ENCODE peak calls at places on chromosome 12, in nine cellular contexts. X is aorta, A is esophagus muscularis mucosa, J is neural progenitor cell, I is ovary, M is SJSA1, K is left ventricle myocardium inferior, U is A549, H is ascending aorta. R is an unnamed sample.

GRCh38 chr12:19506497-19506896 is 67.2 kb downstream of the AEBP2 start:
- DNase-seq in X (no peak), A (no peak), J (no peak), I (no peak), M (no peak), K (no peak), U (no peak), H (no peak), R (no peak)

GRCh38 chr12:66861157-66861750 is 182.4 kb upstream of the GRIP1 start:
- DNase-seq in X (peak; percentile 55), A (no peak), J (peak; percentile 60), I (peak; percentile 38), M (peak; percentile 19), K (peak; percentile 33), U (peak; percentile 18), H (no peak), R (peak; percentile 16)

GRCh38 chr12:48956279-48957140 is 777 bp downstream of the ARF3 start:
- DNase-seq in X (peak; percentile 91), A (peak; percentile 97), J (peak; percentile 95), I (peak; percentile 78), M (peak; percentile 92), K (peak; percentile 85), U (peak; percentile 94), H (peak; percentile 62), R (peak; percentile 83)

GRCh38 chr12:85820117-85820516 is 16.1 kb downstream of the RASSF9 start:
- DNase-seq in X (no peak), A (no peak), J (no peak), I (no peak), M (no peak), K (no peak), U (no peak), H (no peak), R (no peak)

GRCh38 chr12:78028426-78028825 is 197.7 kb downstream of the NAV3 start:
- DNase-seq in X (no peak), A (no peak), J (no peak), I (no peak), M (no peak), K (no peak), U (no peak), H (no peak), R (no peak)

GRCh38 chr12:125186471-125187147 is 121.4 kb downstream of the AACS start:
- DNase-seq in X (no peak), A (no peak), J (peak; percentile 58), I (no peak), M (no peak), K (no peak), U (no peak), H (no peak), R (no peak)

GRCh38 chr12:16726879-16727278 is 120.9 kb upstream of the LMO3 start:
- DNase-seq in X (no peak), A (no peak), J (no peak), I (no peak), M (no peak), K (no peak), U (no peak), H (no peak), R (no peak)

GRCh38 chr12:56237552-56237951 is 7.7 kb downstream of the SLC39A5 start:
- DNase-seq in X (no peak), A (no peak), J (no peak), I (no peak), M (no peak), K (no peak), U (no peak), H (no peak), R (no peak)

GRCh38 chr12:38374751-38375150 is 58.2 kb downstream of the ALG10B start:
- DNase-seq in X (no peak), A (no peak), J (no peak), I (no peak), M (no peak), K (no peak), U (no peak), H (no peak), R (no peak)

GRCh38 chr12:6432991-6433390 is 11.8 kb upstream of the CD27 start:
- DNase-seq in X (no peak), A (no peak), J (no peak), I (no peak), M (no peak), K (no peak), U (no peak), H (no peak), R (no peak)

GRCh38 chr12:121560392-121561021 is 20.3 kb downstream of the KDM2B start:
- DNase-seq in X (peak; percentile 56), A (no peak), J (no peak), I (no peak), M (no peak), K (no peak), U (no peak), H (no peak), R (no peak)

GRCh38 chr12:79691299-79692248 is 810 bp upstream of the PAWR start:
- DNase-seq in X (no peak), A (no peak), J (no peak), I (no peak), M (peak; percentile 88), K (no peak), U (peak; percentile 56), H (no peak), R (peak; percentile 60)

GRCh38 chr12:4700621-4701026 is 19.6 kb upstream of the GALNT8 start:
- DNase-seq in X (peak; percentile 57), A (peak; percentile 95), J (peak; percentile 69), I (no peak), M (no peak), K (peak; percentile 62), U (no peak), H (no peak), R (peak; percentile 89)

GRCh38 chr12:95323204-95323603 is 105.6 kb downstream of the VEZT start:
- DNase-seq in X (no peak), A (peak; percentile 57), J (no peak), I (no peak), M (no peak), K (no peak), U (no peak), H (no peak), R (no peak)

GRCh38 chr12:95326450-95326849 is 108.8 kb downstream of the VEZT start:
- DNase-seq in X (no peak), A (peak; percentile 75), J (no peak), I (no peak), M (no peak), K (no peak), U (peak; percentile 53), H (no peak), R (no peak)

GRCh38 chr12:95328708-95329107 is 111.1 kb downstream of the VEZT start:
- DNase-seq in X (no peak), A (no peak), J (no peak), I (no peak), M (no peak), K (no peak), U (no peak), H (no peak), R (no peak)

GRCh38 chr12:95325501-95325900 is 107.9 kb downstream of the VEZT start:
- DNase-seq in X (no peak), A (no peak), J (no peak), I (no peak), M (no peak), K (no peak), U (no peak), H (no peak), R (no peak)

GRCh38 chr12:95326855-95327254 is 109.2 kb downstream of the VEZT start:
- DNase-seq in X (no peak), A (peak; percentile 8), J (no peak), I (no peak), M (no peak), K (no peak), U (no peak), H (no peak), R (no peak)
- H3K27ac ChIP-seq in X (no peak overlapping the region), A (peak overlapping the region; percentile 50), J (no peak overlapping the region), I (no peak overlapping the region), M (no peak overlapping the region), K (no peak overlapping the region), U (peak overlapping the region; percentile 88), H (no peak overlapping the region), R (no peak overlapping the region)

GRCh38 chr12:30779578-30779977 is 24.8 kb upstream of the CAPRIN2 start:
- DNase-seq in X (no peak), A (no peak), J (no peak), I (no peak), M (no peak), K (no peak), U (no peak), H (no peak), R (no peak)
- H3K9me3 ChIP-seq in X (no peaks in the 10 kb centered on the region), A (peaks cover 2% of the 10 kb centered on the region), J (peaks cover 22% of the 10 kb centered on the region), I (no peaks in the 10 kb centered on the region), M (no peaks in the 10 kb centered on the region), K (peaks cover 17% of the 10 kb centered on the region), U (peaks cover 21% of the 10 kb centered on the region), H (no peaks in the 10 kb centered on the region), R (no peaks in the 10 kb centered on the region)

GRCh38 chr12:8612629-8613028 is at the start of gene AICDA:
- DNase-seq in X (no peak), A (no peak), J (no peak), I (no peak), M (no peak), K (no peak), U (no peak), H (no peak), R (no peak)
- H3K27ac ChIP-seq in X (no peak within 1 kb of the TSS), A (no peak within 1 kb of the TSS), J (no peak within 1 kb of the TSS), I (no peak within 1 kb of the TSS), M (no peak within 1 kb of the TSS), K (no peak within 1 kb of the TSS), U (no peak within 1 kb of the TSS), H (no peak within 1 kb of the TSS), R (no peak within 1 kb of the TSS)

DNA sequence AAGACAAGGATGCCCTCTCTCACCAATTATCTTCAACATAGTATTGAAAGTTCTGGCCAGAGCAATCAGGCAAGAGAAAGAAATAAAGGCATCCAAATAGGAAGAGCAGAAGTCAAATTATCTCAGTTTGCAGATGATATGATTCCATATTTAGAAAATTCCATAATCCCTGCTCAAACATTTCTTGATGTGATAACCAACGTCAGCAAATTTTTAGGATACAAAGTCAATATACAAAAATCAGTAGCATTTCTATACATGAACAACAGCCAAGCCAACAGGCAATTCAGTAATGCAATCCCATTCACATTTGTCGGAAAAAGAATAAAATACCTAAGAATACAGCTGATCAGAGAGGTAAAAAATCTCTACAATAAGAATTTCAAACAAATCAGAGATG is 969.7 kb upstream of the USP15 start:
- DNase-seq in X (no peak), A (no peak), J (no peak), I (no peak), M (no peak), K (no peak), U (no peak), H (no peak), R (no peak)
- H3K9me3 ChIP-seq in X (peaks cover 7% of the 10 kb centered on the region), A (peaks cover 18% of the 10 kb centered on the region), J (peaks cover 4% of the 10 kb centered on the region), I (no peaks in the 10 kb centered on the region), M (peaks cover 3% of the 10 kb centered on the region), K (peaks cover 58% of the 10 kb centered on the region), U (peaks cover 8% of the 10 kb centered on the region), H (no peaks in the 10 kb centered on the region), R (no peaks in the 10 kb centered on the region)

GRCh38 chr12:76866726-76867125 is 12.1 kb downstream of the CSRP2 start:
- DNase-seq in X (no peak), A (no peak), J (peak; percentile 77), I (no peak), M (peak; percentile 34), K (no peak), U (no peak), H (no peak), R (no peak)
- H3K27ac ChIP-seq in X (peak overlapping the region; percentile 32), A (peak overlapping the region; percentile 55), J (peak overlapping the region; percentile 96), I (no peak overlapping the region), M (peak overlapping the region; percentile 45), K (no peak overlapping the region), U (no peak overlapping the region), H (no peak overlapping the region), R (no peak overlapping the region)

GRCh38 chr12:34126239-34126641 is 103.9 kb downstream of the ALG10 start:
- DNase-seq in X (no peak), A (no peak), J (no peak), I (no peak), M (no peak), K (no peak), U (no peak), H (no peak), R (no peak)
- H3K9me3 ChIP-seq in X (no peaks in the 10 kb centered on the region), A (no peaks in the 10 kb centered on the region), J (peaks cover 11% of the 10 kb centered on the region), I (no peaks in the 10 kb centered on the region), M (no peaks in the 10 kb centered on the region), K (no peaks in the 10 kb centered on the region), U (no peaks in the 10 kb centered on the region), H (no peaks in the 10 kb centered on the region), R (no peaks in the 10 kb centered on the region)